ENCODE peak calls at places on chromosome 3, in four cellular contexts. C is AG09309, I is NCI-H1930, K is T-cell. S is an unnamed sample.

GRCh38 chr3:12447075-12447474 is 37.2 kb upstream of the TSEN2 start:
- DNase-seq in C (no peak), I (no peak), K (no peak), S (no peak)

GRCh38 chr3:169241928-169242751 is 421.4 kb downstream of the MECOM start:
- DNase-seq in C (no peak), I (no peak), K (no peak), S (no peak)

GRCh38 chr3:140898340-140899180 is 43.1 kb upstream of the SLC25A36 start:
- DNase-seq in C (peak), I (peak), K (peak), S (peak)

GRCh38 chr3:129211772-129212171 is 28.1 kb upstream of the CNBP start:
- DNase-seq in C (no peak), I (no peak), K (no peak), S (peak)

GRCh38 chr3:134642445-134643149 is 8.2 kb downstream of the KY start:
- DNase-seq in C (no peak), I (no peak), K (no peak), S (no peak)

GRCh38 chr3:72627276-72627675 is 221.0 kb downstream of the SHQ1 start:
- DNase-seq in C (no peak), I (no peak), K (no peak), S (no peak)

GRCh38 chr3:23676093-23676492 is 129.7 kb upstream of the UBE2E1 start:
- DNase-seq in C (no peak), I (no peak), K (no peak), S (no peak)

GRCh38 chr3:8625991-8626390 is 18.6 kb downstream of the SSUH2 start:
- DNase-seq in C (no peak), I (no peak), K (no peak), S (no peak)

GRCh38 chr3:64291956-64292355 is 66.7 kb upstream of the PRICKLE2 start:
- DNase-seq in C (peak), I (no peak), K (no peak), S (no peak)

GRCh38 chr3:122689587-122689986 is 8.9 kb downstream of the PARP14 start:
- DNase-seq in C (no peak), I (no peak), K (no peak), S (peak)

GRCh38 chr3:132029182-132029902 is 5.5 kb downstream of the CPNE4 start:
- DNase-seq in C (no peak), I (peak), K (peak), S (peak)

GRCh38 chr3:39978293-39978692 is 168.9 kb downstream of the MYRIP start:
- DNase-seq in C (no peak), I (no peak), K (no peak), S (no peak)

GRCh38 chr3:130894130-130894872 is 417 bp downstream of the ATP2C1 start:
- DNase-seq in C (no peak), I (no peak), K (peak), S (peak)

GRCh38 chr3:60582285-60582684 is 669.0 kb downstream of the FHIT start:
- DNase-seq in C (no peak), I (no peak), K (no peak), S (no peak)

GRCh38 chr3:194686816-194687637 is 1.3 kb downstream of the FAM43A start:
- DNase-seq in C (no peak), I (no peak), K (peak), S (no peak)

GRCh38 chr3:187709155-187709554 is 6.8 kb upstream of the RTP2 start:
- DNase-seq in C (no peak), I (no peak), K (no peak), S (peak)

GRCh38 chr3:2711081-2711480 is 399.1 kb downstream of the IL5RA start:
- DNase-seq in C (no peak), I (no peak), K (no peak), S (no peak)

GRCh38 chr3:182104811-182105316 is 393.1 kb downstream of the SOX2 start:
- DNase-seq in C (no peak), I (no peak), K (no peak), S (no peak)

GRCh38 chr3:22886394-22886793 is 316.7 kb upstream of the UBE2E2 start:
- DNase-seq in C (no peak), I (no peak), K (no peak), S (no peak)

GRCh38 chr3:59812778-59813558 is 763.1 kb upstream of the CFAP20DC start:
- DNase-seq in C (no peak), I (no peak), K (no peak), S (no peak)

GRCh38 chr3:181410870-181411269 is 300.9 kb upstream of the SOX2 start:
- DNase-seq in C (no peak), I (no peak), K (no peak), S (no peak)

S was measured in HepG2.